ENCODE peak calls at places on chromosomes 1 and 21, in seven cellular contexts. Q, F, M, O, C, G and N are unnamed samples.

GRCh38 chr21:36859744-36860501 is 106.5 kb downstream of the HLCS start:
- DNase-seq in F (peak), O (peak), G (peak), Q (peak), C (peak), M (peak), N (no peak)

GRCh38 chr1:243973169-243973568 is 77.9 kb upstream of the ZBTB18 start:
- DNase-seq in O (no peak), G (no peak), F (no peak), M (no peak), C (no peak), Q (no peak), N (no peak)

GRCh38 chr21:28253971-28254370 is 738.7 kb downstream of the LTN1 start:
- DNase-seq in C (no peak), F (peak), Q (no peak), O (no peak), M (no peak), G (no peak), N (no peak)

GRCh38 chr1:41023279-41023990 is 1.9 kb upstream of the SLFNL1 start:
- DNase-seq in F (peak), Q (no peak), M (no peak), G (no peak), O (no peak), C (no peak), N (no peak)

GRCh38 chr1:152486400-152487006 is 24.1 kb upstream of the LCE5A start:
- DNase-seq in F (no peak), Q (no peak), M (no peak), G (no peak), O (no peak), C (no peak), N (no peak)

GRCh38 chr1:53043271-53043670 is 18.7 kb upstream of the PODN start:
- DNase-seq in F (peak), C (no peak), O (no peak), Q (no peak), M (no peak), G (no peak), N (no peak)

GRCh38 chr1:211935448-211935970 is 99.8 kb downstream of the INTS7 start:
- DNase-seq in F (no peak), C (no peak), O (no peak), G (no peak), Q (no peak), M (no peak), N (no peak)

GRCh38 chr1:1085911-1086841 is 12.1 kb upstream of the RNF223 start:
- DNase-seq in G (no peak), C (no peak), F (no peak), O (no peak), Q (no peak), M (peak), N (no peak)

GRCh38 chr1:233459470-233459945 is 132.0 kb downstream of the MAP3K21 start:
- DNase-seq in Q (no peak), G (no peak), F (no peak), O (no peak), M (no peak), C (no peak), N (no peak)

GRCh38 chr1:239536165-239536849 is 149.9 kb downstream of the CHRM3 start:
- DNase-seq in M (no peak), C (no peak), G (no peak), F (no peak), Q (no peak), O (no peak), N (no peak)

GRCh38 chr1:239543873-239544272 is 157.5 kb downstream of the CHRM3 start:
- DNase-seq in G (no peak), O (no peak), C (no peak), F (no peak), Q (no peak), M (no peak), N (no peak)

GRCh38 chr1:239545466-239545865 is 159.1 kb downstream of the CHRM3 start:
- DNase-seq in O (no peak), C (no peak), Q (no peak), G (no peak), F (peak), M (no peak), N (no peak)

GRCh38 chr1:239538244-239538988 is 152.0 kb downstream of the CHRM3 start:
- DNase-seq in F (no peak), Q (no peak), G (no peak), O (no peak), M (no peak), C (no peak), N (no peak)

DNA sequence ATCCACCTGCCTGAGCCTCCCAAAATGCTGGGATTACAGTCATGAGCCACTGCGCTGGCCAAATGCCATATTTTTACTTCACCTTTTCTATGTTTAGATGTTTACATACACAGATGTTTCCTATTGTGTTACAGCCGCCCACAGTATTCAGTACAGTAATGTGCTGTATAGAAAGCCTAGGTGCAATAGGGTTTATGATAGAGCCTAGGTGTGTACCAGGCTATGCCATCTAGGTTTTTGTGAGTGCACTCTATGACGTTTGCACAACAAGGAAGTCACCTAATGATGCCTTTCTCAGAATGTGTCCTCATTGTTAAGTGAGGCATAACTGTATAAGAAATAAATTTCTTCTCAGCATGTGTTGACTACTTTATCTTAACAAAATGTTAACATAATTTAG is 153.5 kb downstream of the CHRM3 start:
- DNase-seq in M (no peak), Q (no peak), F (no peak), O (no peak), G (no peak), C (no peak), N (no peak)
- TF ChIP-seq CTCF in M (no peak), Q (no peak), F (no peak), O (no peak), G (no peak), C (no peak), N (no peak)

GRCh38 chr1:115838426-115838804 is 2.5 kb downstream of the NHLH2 start:
- DNase-seq in O (no peak), Q (no peak), F (peak), M (no peak), G (no peak), C (no peak), N (no peak)
- H3K4me3 ChIP-seq in O (peak), Q (no peak), F (peak), M (no peak), G (peak), C (peak), N (no peak)

DNA sequence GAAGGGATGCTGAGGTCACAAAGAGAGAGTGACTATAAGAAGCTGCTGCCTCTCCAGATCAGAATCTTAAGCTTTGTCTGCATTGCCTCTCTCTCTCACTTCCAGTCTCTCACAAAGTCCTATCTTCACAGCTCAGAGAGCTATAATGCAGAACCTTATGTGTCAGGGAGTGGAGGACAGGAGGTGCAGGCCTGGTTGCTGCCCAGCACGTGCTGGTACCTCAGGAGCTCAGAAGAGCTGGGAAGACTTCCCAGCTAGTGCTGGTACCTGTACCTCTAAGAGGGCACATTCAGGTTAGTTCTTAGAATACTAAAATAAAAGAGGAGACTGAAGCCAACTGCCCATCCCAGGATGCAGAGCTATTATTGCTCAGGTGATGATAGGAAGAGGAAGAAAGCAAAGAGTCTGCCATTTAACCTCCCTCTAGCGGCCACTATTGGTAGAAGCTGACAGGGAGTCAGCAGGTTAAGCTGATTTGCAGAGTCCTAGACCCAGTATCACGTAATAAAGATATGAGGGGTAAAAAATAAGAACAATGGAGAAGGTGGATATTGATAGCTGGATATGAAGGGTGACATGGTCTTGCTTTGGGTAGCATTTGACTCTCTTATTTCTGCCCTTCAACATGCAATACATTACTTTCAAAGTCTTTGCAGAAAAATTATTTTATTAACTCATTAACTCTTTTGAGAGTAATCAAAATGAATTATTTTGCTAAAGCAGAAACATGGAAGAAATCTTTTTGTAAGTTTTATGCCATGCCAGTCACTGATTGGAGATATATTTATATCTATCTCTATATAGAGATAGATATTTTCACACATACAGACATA is 138.1 kb upstream of the HMCN1 start:
- DNase-seq in M (no peak), F (peak), G (peak), C (no peak), O (peak), Q (no peak), N (no peak)
- TF ChIP-seq CTCF in M (no peak), F (peak), G (peak), C (peak), O (peak), Q (no peak), N (peak)

GRCh38 chr1:151133339-151133761 is 13.1 kb downstream of the SEMA6C start:
- DNase-seq in G (peak), O (no peak), C (no peak), F (no peak), M (peak), Q (no peak), N (no peak)
- H3K4me3 ChIP-seq in G (peak), O (no peak), C (no peak), F (no peak), M (no peak), Q (no peak), N (no peak)